ENCODE peak calls at places on chromosomes 1 and 21, in seven cellular contexts. C, J, E, U, O, Q and F are unnamed samples.

GRCh38 chr1:39210649-39211048 is 6.2 kb downstream of the MACF1 start:
- DNase-seq in U (no peak), O (no peak), J (no peak), C (no peak), E (no peak), Q (no peak), F (no peak)

GRCh38 chr1:183646780-183647179 is 6.3 kb downstream of the APOBEC4 start:
- DNase-seq in J (no peak), E (no peak), U (no peak), C (no peak), Q (no peak), O (no peak), F (no peak)

GRCh38 chr1:119009300-119009660 is 21.1 kb upstream of the TBX15 start:
- DNase-seq in Q (peak; percentile 35), J (no peak), E (no peak), C (no peak), U (no peak), O (no peak), F (no peak)

GRCh38 chr1:42456010-42456753 is at the start of the genes PPCS and ZMYND12:
- DNase-seq in O (peak; percentile 89), U (peak; percentile 69), Q (peak; percentile 91), E (peak; percentile 59), J (peak; percentile 86), C (peak; percentile 92), F (peak; percentile 63)

GRCh38 chr1:165207774-165208359 is 148.6 kb downstream of the LMX1A start:
- DNase-seq in E (no peak), U (no peak), O (no peak), C (no peak), Q (no peak), J (no peak), F (no peak)

GRCh38 chr1:113459279-113459678 is 69.0 kb downstream of the MAGI3 start:
- DNase-seq in O (no peak), Q (peak; percentile 41), U (peak; percentile 63), E (no peak), C (no peak), J (no peak), F (no peak)

GRCh38 chr1:90710579-90711536 is 6.2 kb downstream of the BARHL2 start:
- DNase-seq in E (no peak), U (no peak), C (no peak), J (no peak), O (no peak), Q (no peak), F (no peak)

GRCh38 chr1:21670956-21671902 is 2.1 kb upstream of the RAP1GAP start:
- DNase-seq in Q (no peak), J (no peak), U (no peak), E (no peak), O (no peak), C (no peak), F (no peak)

GRCh38 chr1:161185282-161185682 is 8.0 kb upstream of the B4GALT3 start:
- DNase-seq in J (no peak), E (peak; percentile 51), C (peak; percentile 82), O (peak; percentile 68), Q (peak; percentile 61), U (no peak), F (no peak)

GRCh38 chr1:6459850-6460265 is 6.1 kb downstream of the TNFRSF25 start:
- DNase-seq in U (no peak), C (no peak), J (no peak), O (no peak), Q (no peak), E (no peak), F (no peak)

GRCh38 chr1:234065794-234066447 is 161.4 kb downstream of the SLC35F3 start:
- DNase-seq in U (peak; percentile 86), O (peak; percentile 50), Q (peak; percentile 82), J (peak; percentile 46), C (peak; percentile 77), E (no peak), F (peak; percentile 55)

GRCh38 chr21:26846036-26846931 is 1.1 kb upstream of the ADAMTS1 start:
- DNase-seq in Q (peak; percentile 86), E (no peak), O (peak; percentile 88), C (peak; percentile 92), U (peak; percentile 92), J (peak; percentile 72), F (peak; percentile 39)
- H3K4me3 ChIP-seq in Q (peak overlapping the region; percentile 93), E (peak overlapping the region; percentile 85), O (peak overlapping the region; percentile 90), C (peak overlapping the region; percentile 94), U (peak overlapping the region; percentile 95), J (peak overlapping the region; percentile 94), F (peak overlapping the region; percentile 51)

DNA sequence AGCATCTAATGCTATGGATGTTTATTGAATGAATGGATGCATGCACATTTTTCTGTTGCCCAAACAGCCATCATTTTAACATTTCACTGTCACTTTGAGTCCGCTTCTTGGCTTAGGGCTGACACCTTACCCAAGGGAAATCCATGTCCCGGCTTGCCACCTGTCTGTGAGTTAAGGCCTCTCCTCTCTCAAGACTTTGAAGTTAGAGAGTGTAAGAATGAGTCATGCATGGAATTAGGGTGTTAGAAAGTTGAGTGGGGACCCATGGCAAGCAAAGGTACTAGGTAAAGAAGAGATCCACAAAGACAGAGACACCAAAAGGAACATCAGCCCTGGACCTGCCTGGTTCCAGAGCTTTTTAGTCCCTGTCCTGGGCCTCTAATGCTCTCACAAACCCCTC is 35.1 kb downstream of the ATP1A1 start:
- DNase-seq in E (no peak), U (no peak), O (no peak), J (no peak), C (no peak), Q (no peak), F (no peak)
- H3K36me3 ChIP-seq in E (peaks cover 63% of the 10 kb centered on the region), U (peaks cover 56% of the 10 kb centered on the region), O (peaks cover 25% of the 10 kb centered on the region), J (no peaks in the 10 kb centered on the region), C (peaks cover 53% of the 10 kb centered on the region), Q (peaks cover 31% of the 10 kb centered on the region), F (peaks cover 41% of the 10 kb centered on the region)

GRCh38 chr1:1401457-1402010 is 2.4 kb upstream of the CCNL2 start:
- DNase-seq in U (no peak), J (no peak), Q (no peak), C (no peak), E (no peak), O (no peak), F (no peak)
- H3K4me1 ChIP-seq in U (peaks cover 42% of the 10 kb centered on the region), J (peaks cover 5% of the 10 kb centered on the region), Q (peaks cover 18% of the 10 kb centered on the region), C (peaks cover 7% of the 10 kb centered on the region), E (peaks cover 40% of the 10 kb centered on the region), O (peaks cover 47% of the 10 kb centered on the region), F (peaks cover 22% of the 10 kb centered on the region)

GRCh38 chr1:93344484-93344883 is 1.2 kb upstream of the DR1 start:
- DNase-seq in O (no peak), J (no peak), C (no peak), U (no peak), E (no peak), Q (no peak), F (no peak)
- H3K4me3 ChIP-seq in O (no peak overlapping the region), J (no peak overlapping the region), C (no peak overlapping the region), U (no peak overlapping the region), E (no peak overlapping the region), Q (no peak overlapping the region), F (no peak overlapping the region)

GRCh38 chr1:16394178-16394521 is 27.1 kb downstream of the SZRD1 start:
- DNase-seq in U (no peak), Q (no peak), E (no peak), J (no peak), O (no peak), C (no peak), F (no peak)

GRCh38 chr1:16394977-16395376 is 27.9 kb downstream of the SZRD1 start:
- DNase-seq in C (no peak), U (no peak), J (no peak), Q (no peak), O (no peak), E (no peak), F (no peak)

GRCh38 chr1:16398371-16398953 is 31.4 kb downstream of the SZRD1 start:
- DNase-seq in C (no peak), U (no peak), Q (no peak), O (no peak), E (no peak), J (no peak), F (no peak)

GRCh38 chr1:16397095-16397494 is 30.1 kb downstream of the SZRD1 start:
- DNase-seq in U (no peak), Q (peak; percentile 20), O (no peak), J (no peak), E (no peak), C (no peak), F (no peak)

DNA sequence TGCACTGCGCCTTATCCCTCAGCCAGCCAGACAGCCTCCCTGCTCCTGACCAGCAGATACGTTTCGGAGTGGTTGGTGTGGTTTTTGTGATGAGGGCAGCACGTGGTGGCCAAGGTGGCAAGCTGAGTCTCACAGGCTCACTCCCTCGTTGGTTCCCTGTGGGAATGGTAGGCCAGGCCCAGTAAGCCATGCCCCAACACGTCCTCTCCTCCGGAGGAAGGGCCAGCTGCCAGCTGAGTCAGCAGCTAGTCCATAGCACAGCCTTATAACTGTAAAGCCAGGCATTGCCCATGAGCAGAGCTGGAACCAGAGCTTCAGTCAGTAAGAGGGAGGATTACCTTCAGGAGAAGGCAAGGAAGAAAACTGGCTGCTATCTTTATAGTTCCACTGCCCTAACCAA is 29.5 kb downstream of the SZRD1 start:
- DNase-seq in U (peak; percentile 65), O (peak; percentile 64), Q (peak; percentile 92), J (peak; percentile 30), C (no peak), E (no peak), F (no peak)
- H3K36me3 ChIP-seq in U (peaks cover 49% of the 10 kb centered on the region), O (no peaks in the 10 kb centered on the region), Q (peaks cover 9% of the 10 kb centered on the region), J (no peaks in the 10 kb centered on the region), C (peaks cover 54% of the 10 kb centered on the region), E (peaks cover 60% of the 10 kb centered on the region), F (peaks cover 43% of the 10 kb centered on the region)

DNA sequence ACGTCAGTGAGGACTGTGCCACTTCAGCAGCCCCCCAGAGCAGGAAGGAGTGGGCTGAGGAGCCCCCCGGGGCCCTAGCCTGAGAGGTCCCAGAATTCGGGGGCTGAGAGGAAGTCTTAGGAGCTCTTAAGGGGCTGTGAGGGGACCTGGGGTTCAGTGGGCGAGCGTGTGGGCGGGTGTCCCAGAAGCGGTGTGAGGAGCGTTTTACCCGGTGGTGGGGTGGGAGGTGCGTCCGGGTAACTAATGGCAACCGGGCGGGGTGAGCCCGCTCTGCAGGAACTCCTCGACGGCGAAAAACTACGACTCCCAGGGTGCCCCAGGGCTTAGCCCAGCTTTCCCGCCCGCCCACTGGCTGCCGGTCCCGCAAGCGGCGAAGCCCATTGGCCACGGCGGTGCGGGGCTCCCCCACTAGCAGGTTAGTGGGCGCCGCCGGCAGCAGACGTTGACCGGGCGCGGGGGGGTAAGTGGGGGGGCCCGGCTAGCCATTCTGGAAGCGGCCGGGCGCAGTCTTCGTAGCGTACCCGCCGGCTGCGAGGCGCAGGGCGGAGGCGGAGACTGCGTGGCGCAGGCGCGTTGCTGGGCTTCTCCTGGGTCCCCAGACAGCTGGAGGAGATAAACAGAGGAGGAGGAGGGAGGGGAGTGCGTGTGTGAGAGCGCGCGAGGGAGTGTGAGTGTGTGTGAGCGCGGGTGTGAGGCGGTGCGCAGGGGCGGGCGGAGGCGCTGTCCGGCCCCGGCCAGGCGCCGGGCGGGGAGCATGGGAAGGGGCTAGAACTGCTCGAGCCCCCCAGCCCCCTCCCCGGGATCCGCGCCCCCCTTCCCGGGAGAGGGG is at the start of gene WDTC1:
- DNase-seq in Q (peak; percentile 100), J (peak; percentile 97), E (peak; percentile 90), U (peak; percentile 99), O (peak; percentile 99), C (peak; percentile 99), F (peak; percentile 97)
- H3K4me1 ChIP-seq in Q (peaks cover 9% of the 10 kb centered on the region), J (peaks cover 3% of the 10 kb centered on the region), E (peaks cover 10% of the 10 kb centered on the region), U (peaks cover 11% of the 10 kb centered on the region), O (peaks cover 27% of the 10 kb centered on the region), C (peaks cover 8% of the 10 kb centered on the region), F (peaks cover 10% of the 10 kb centered on the region)